ENCODE peak calls at places on chromosomes 4 and X, in six cellular contexts. P is suprapubic skin, Z is cardiac muscle cell, S is AG04450, Y is lower leg skin, N is astrocyte of the cerebellum. E is an unnamed sample.

GRCh38 chr4:88759039-88759631 is 61.5 kb upstream of the NAP1L5 start:
- DNase-seq in P (no peak), Z (peak; percentile 26), S (no peak), Y (no peak), N (peak; percentile 27), E (no peak)

GRCh38 chr4:103074039-103074438 is 2.5 kb downstream of the SLC9B2 start:
- DNase-seq in P (no peak), Z (no peak), S (no peak), Y (no peak), N (no peak), E (no peak)

GRCh38 chr4:156053174-156053573 is 99.5 kb upstream of the CTSO start:
- DNase-seq in P (no peak), Z (no peak), S (no peak), Y (no peak), N (no peak), E (no peak)

GRCh38 chrX:118654331-118654730 is 73.1 kb upstream of the IL13RA1 start:
- DNase-seq in P (no peak), Z (no peak), S (no peak), Y (no peak), N (no peak), E (no peak)

GRCh38 chrX:142089193-142089592 is 115.9 kb downstream of the MAGEC2 start:
- DNase-seq in P (no peak), Z (peak; percentile 4), S (no peak), Y (no peak), N (no peak), E (no peak)

GRCh38 chrX:109826954-109827708 is 94.1 kb upstream of the ACSL4 start:
- DNase-seq in P (no peak), Z (no peak), S (peak; percentile 88), Y (no peak), N (peak; percentile 24), E (no peak)

GRCh38 chrX:27008486-27008885 is 454.7 kb downstream of the PPP4R3C start:
- DNase-seq in P (no peak), Z (peak; percentile 41), S (no peak), Y (no peak), N (no peak), E (no peak)

GRCh38 chrX:41421071-41421729 is 25.9 kb upstream of the NYX start:
- DNase-seq in P (no peak), Z (no peak), S (no peak), Y (no peak), N (no peak), E (no peak)

GRCh38 chr4:30720656-30721352 is 635 bp downstream of the PCDH7 start:
- DNase-seq in P (no peak), Z (peak; percentile 74), S (no peak), Y (no peak), N (no peak), E (no peak)

GRCh38 chr4:95084584-95084983 is 326.8 kb downstream of the BMPR1B start:
- DNase-seq in P (no peak), Z (no peak), S (no peak), Y (no peak), N (no peak), E (no peak)

GRCh38 chr4:113646456-113646809 is 115.1 kb downstream of the CAMK2D start:
- DNase-seq in P (no peak), Z (peak; percentile 9), S (no peak), Y (no peak), N (no peak), E (no peak)

GRCh38 chrX:129772796-129773431 is 6.8 kb upstream of the SASH3 start:
- DNase-seq in P (peak; percentile 78), Z (no peak), S (no peak), Y (peak; percentile 45), N (no peak), E (no peak)

GRCh38 chr4:139619644-139620043 is 46.0 kb upstream of the MGST2 start:
- DNase-seq in P (no peak), Z (peak; percentile 23), S (no peak), Y (no peak), N (no peak), E (no peak)

GRCh38 chr4:54227261-54228063 is 1.6 kb upstream of the PDGFRA start:
- DNase-seq in P (peak; percentile 71), Z (peak; percentile 74), S (no peak), Y (no peak), N (no peak), E (no peak)

GRCh38 chrX:132505116-132505515 is 16.3 kb upstream of the MBNL3 start:
- DNase-seq in P (no peak), Z (no peak), S (no peak), Y (peak; percentile 17), N (peak; percentile 18), E (no peak)

GRCh38 chrX:72269671-72270251 is 7.3 kb downstream of the RPS4X start:
- DNase-seq in P (no peak), Z (no peak), S (no peak), Y (no peak), N (no peak), E (no peak)

GRCh38 chr4:109207060-109207459 is 95.4 kb downstream of the COL25A1 start:
- DNase-seq in P (no peak), Z (no peak), S (peak; percentile 36), Y (no peak), N (peak; percentile 86), E (peak; percentile 54)

GRCh38 chr4:87559090-87559837 is 30.1 kb upstream of the SPARCL1 start:
- DNase-seq in P (no peak), Z (peak; percentile 24), S (no peak), Y (no peak), N (no peak), E (peak; percentile 79)

GRCh38 chr4:112753333-112753732 is 116.4 kb downstream of the LARP7 start:
- DNase-seq in P (no peak), Z (no peak), S (no peak), Y (no peak), N (no peak), E (peak; percentile 32)

GRCh38 chrX:70479970-70480659 is 35.5 kb downstream of the DLG3 start:
- DNase-seq in P (no peak), Z (peak; percentile 17), S (no peak), Y (no peak), N (no peak), E (peak; percentile 55)

GRCh38 chr4:78542373-78542772 is 9.2 kb upstream of the ANXA3 start:
- DNase-seq in P (no peak), Z (no peak), S (no peak), Y (no peak), N (no peak), E (no peak)

GRCh38 chrX:144334577-144334976 is 450.7 kb downstream of the UBE2NL start:
- DNase-seq in P (no peak), Z (no peak), S (no peak), Y (no peak), N (no peak), E (no peak)

GRCh38 chr4:157128395-157128794 is 52.4 kb downstream of the GLRB start:
- DNase-seq in P (no peak), Z (peak; percentile 15), S (peak; percentile 4), Y (no peak), N (peak; percentile 29), E (peak; percentile 10)

GRCh38 chr4:143399113-143399949 is 62.7 kb downstream of the GAB1 start:
- DNase-seq in P (no peak), Z (peak; percentile 39), S (no peak), Y (no peak), N (no peak), E (peak; percentile 57)

GRCh38 chrX:74593593-74593992 is 20.8 kb downstream of the RLIM start:
- DNase-seq in P (no peak), Z (no peak), S (no peak), Y (no peak), N (no peak), E (no peak)

GRCh38 chr4:181637186-181638105 is 605.8 kb upstream of the TENM3 start:
- DNase-seq in P (no peak), Z (no peak), S (no peak), Y (no peak), N (no peak), E (no peak)

GRCh38 chr4:16710198-16710597 is 188.2 kb downstream of the LDB2 start:
- DNase-seq in P (no peak), Z (no peak), S (no peak), Y (no peak), N (no peak), E (no peak)

DNA sequence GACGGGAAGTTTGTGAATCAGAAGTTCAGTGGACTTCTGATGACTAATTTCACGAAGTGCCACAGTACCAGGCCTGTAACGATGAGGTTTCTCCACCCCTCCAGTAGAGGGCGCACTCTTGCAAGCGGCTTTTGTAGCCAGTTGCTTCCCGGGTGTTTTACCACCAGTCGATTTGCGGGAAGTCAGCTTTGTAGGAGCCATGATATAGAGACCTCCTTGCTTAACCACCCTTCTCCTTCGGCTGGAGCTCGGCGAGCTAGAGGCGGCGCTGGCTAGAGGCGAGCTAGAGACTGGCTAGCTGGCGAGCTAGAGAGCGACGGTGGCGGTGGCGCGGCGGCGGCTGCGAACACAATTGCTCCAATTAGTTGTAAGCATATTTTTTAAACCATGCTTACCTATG is 72.0 kb downstream of the IL1RAPL1 start:
- DNase-seq in P (no peak), Z (no peak), S (no peak), Y (no peak), N (no peak), E (no peak)
- TF ChIP-seq CTCF in P (no peak), Z (peak; percentile 10), S (peak; percentile 6), Y (no peak), N (peak; percentile 25), E (peak; percentile 7)

DNA sequence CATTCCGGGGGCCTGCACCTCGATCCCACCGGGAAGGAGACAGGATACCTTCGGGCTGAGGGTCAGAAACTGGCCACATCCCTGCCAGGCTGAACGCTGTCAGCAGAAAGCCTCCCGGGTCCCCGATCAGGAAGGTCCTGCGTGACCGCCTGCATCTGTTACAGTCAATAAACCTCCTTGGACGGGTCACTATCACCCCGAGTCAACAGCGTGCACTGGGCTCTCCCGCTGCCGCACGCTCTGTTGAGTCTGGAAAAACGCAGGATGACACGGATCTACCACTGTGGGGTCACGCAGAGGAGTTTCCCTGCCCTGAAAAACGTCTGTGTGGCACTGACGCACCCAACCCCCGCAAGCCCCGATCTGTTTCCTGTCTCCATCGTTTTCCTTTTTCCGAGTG is 12.1 kb downstream of the PPP2R3B start:
- DNase-seq in P (no peak), Z (no peak), S (no peak), Y (no peak), N (no peak), E (no peak)
- H3K4me3 ChIP-seq in P (peak overlapping the region; percentile 52), Z (peak overlapping the region; percentile 85), S (peak overlapping the region; percentile 55), Y (no peak overlapping the region), N (peak overlapping the region; percentile 51), E (no peak overlapping the region)

GRCh38 chrX:148070504-148070877 is 89.4 kb downstream of the FMR1NB start:
- DNase-seq in P (no peak), Z (no peak), S (no peak), Y (no peak), N (no peak), E (no peak)
- TF ChIP-seq CTCF in P (no peak), Z (no peak), S (no peak), Y (no peak), N (no peak), E (no peak)

GRCh38 chr4:110634320-110635154 is 11.7 kb upstream of the PITX2 start:
- DNase-seq in P (no peak), Z (no peak), S (no peak), Y (no peak), N (no peak), E (no peak)

GRCh38 chr4:110636677-110637407 is 14.0 kb upstream of the PITX2 start:
- DNase-seq in P (no peak), Z (peak; percentile 55), S (no peak), Y (no peak), N (no peak), E (no peak)

GRCh38 chr4:110633358-110634319 is 10.8 kb upstream of the PITX2 start:
- DNase-seq in P (no peak), Z (no peak), S (no peak), Y (no peak), N (no peak), E (no peak)

GRCh38 chr4:110636231-110636676 is 13.4 kb upstream of the PITX2 start:
- DNase-seq in P (no peak), Z (no peak), S (no peak), Y (no peak), N (no peak), E (no peak)

GRCh38 chr4:110635155-110635479 is 12.2 kb upstream of the PITX2 start:
- DNase-seq in P (no peak), Z (no peak), S (no peak), Y (no peak), N (no peak), E (no peak)
- H3K4me3 ChIP-seq in P (no peak overlapping the region), Z (no peak overlapping the region), S (no peak overlapping the region), Y (no peak overlapping the region), N (no peak overlapping the region), E (no peak overlapping the region)

E was measured in LNCaP clone FGC.